ENCODE peak calls at places on chromosomes 13 and 19, in four cellular contexts. J, R, C and P are unnamed samples.

GRCh38 chr13:33139186-33139585 is 123.0 kb downstream of the KL start:
- DNase-seq in J (no peak), C (no peak), R (no peak), P (no peak)

GRCh38 chr19:46926201-46927071 is 65.6 kb downstream of the ARHGAP35 start:
- DNase-seq in J (no peak), C (no peak), R (no peak), P (no peak)

GRCh38 chr19:1747285-1748114 is 5.8 kb upstream of the ONECUT3 start:
- DNase-seq in J (no peak), C (peak; percentile 93), R (no peak), P (no peak)

GRCh38 chr19:7679017-7679720 is 1.5 kb upstream of the TRAPPC5 start:
- DNase-seq in J (no peak), C (no peak), R (peak; percentile 80), P (no peak)

GRCh38 chr19:32251634-32252332 is 93.6 kb upstream of the ZNF507 start:
- DNase-seq in C (no peak), J (no peak), R (no peak), P (no peak)

GRCh38 chr13:28805193-28805819 is 14.8 kb upstream of the MTUS2 start:
- DNase-seq in C (peak; percentile 19), J (no peak), R (peak; percentile 43), P (no peak)

GRCh38 chr13:71712988-71713653 is 153.9 kb downstream of the DACH1 start:
- DNase-seq in R (peak; percentile 20), C (no peak), J (no peak), P (no peak)

GRCh38 chr19:47725759-47726401 is 12.7 kb downstream of the EHD2 start:
- DNase-seq in J (no peak), R (peak; percentile 85), C (no peak), P (no peak)

GRCh38 chr13:113746671-113747070 is 12.4 kb upstream of the TMEM255B start:
- DNase-seq in R (no peak), J (no peak), C (no peak), P (no peak)

GRCh38 chr13:66657165-66657895 is 572.8 kb downstream of the PCDH9 start:
- DNase-seq in R (no peak), J (no peak), C (no peak), P (no peak)

GRCh38 chr13:30453727-30454126 is 12.0 kb downstream of the HMGB1 start:
- DNase-seq in J (no peak), R (peak; percentile 37), C (no peak), P (no peak)

GRCh38 chr19:13068064-13068807 is 34.4 kb downstream of the LYL1 start:
- DNase-seq in C (peak; percentile 31), R (no peak), J (no peak), P (no peak)

GRCh38 chr19:13154241-13154778 is 4.1 kb downstream of the IER2 start:
- DNase-seq in J (no peak), C (peak; percentile 68), R (peak; percentile 85), P (no peak)

GRCh38 chr13:98222081-98222554 is 45.0 kb upstream of the RNF113B start:
- DNase-seq in R (no peak), J (no peak), C (no peak), P (no peak)

DNA sequence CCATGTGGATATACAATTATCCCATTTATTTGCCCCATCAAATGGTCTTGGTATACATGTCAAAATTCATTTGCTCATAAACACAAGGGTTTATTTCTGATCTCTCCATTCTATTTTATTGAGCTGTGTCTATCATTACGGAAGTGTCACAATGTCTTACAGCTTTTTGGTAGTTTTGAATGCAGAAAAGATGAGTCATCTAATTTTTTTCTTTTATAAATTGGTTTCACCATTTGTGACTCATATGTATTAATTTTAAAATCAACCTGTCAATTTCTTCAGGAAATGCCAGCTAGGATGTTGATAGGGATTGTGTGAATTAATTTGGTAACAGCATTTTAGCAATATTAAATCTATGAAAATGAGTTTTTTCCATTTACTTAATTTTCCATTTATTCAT is 2549.4 kb downstream of the PCDH9 start:
- DNase-seq in J (no peak), C (no peak), R (no peak), P (no peak)
- TF ChIP-seq SPI1 in J (no peak), C (no peak), R (no peak), P (no peak)

DNA sequence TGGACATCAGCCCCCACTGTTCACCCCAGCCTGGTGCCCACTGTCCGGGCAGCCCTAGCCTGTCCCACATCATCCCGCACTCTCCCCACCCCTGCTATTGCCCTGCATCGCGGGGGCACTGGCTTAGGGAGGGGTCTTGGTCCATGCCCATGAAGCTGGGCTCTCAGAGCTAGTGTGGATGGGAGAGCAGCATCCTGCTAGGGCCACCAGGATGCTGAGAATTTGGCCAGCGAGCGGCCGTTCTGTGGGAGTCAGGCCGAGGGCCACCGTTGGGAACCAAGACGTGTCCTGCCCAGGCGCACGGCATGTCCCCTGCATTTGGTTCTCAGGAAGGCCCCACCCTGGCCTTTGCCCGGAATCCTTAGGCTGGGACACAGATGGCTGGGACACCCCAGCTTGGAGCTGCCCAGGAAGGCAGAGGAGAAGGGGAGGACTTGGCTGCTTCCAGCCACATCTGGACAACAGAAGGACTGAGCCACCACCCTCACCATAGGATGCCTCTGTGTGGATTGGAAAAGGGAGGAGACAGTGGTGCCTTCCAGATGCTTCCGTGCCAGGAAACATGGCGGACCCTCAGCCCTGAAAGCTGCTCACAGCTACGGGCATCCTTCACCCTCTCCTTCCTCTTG is 14.6 kb downstream of the ADGRE5 start:
- DNase-seq in C (no peak), J (no peak), R (no peak), P (no peak)
- TF ChIP-seq POLR2AphosphoS5 in C (no peak), J (peak; percentile 4), R (peak; percentile 53), P (peak; percentile 11)

GRCh38 chr19:35592226-35592625 is 6.3 kb downstream of the PMIS2 start:
- DNase-seq in C (peak; percentile 45), J (no peak), R (peak; percentile 19), P (peak; percentile 36)
- TF ChIP-seq SPI1 in C (no peak), J (no peak), R (no peak), P (no peak)

DNA sequence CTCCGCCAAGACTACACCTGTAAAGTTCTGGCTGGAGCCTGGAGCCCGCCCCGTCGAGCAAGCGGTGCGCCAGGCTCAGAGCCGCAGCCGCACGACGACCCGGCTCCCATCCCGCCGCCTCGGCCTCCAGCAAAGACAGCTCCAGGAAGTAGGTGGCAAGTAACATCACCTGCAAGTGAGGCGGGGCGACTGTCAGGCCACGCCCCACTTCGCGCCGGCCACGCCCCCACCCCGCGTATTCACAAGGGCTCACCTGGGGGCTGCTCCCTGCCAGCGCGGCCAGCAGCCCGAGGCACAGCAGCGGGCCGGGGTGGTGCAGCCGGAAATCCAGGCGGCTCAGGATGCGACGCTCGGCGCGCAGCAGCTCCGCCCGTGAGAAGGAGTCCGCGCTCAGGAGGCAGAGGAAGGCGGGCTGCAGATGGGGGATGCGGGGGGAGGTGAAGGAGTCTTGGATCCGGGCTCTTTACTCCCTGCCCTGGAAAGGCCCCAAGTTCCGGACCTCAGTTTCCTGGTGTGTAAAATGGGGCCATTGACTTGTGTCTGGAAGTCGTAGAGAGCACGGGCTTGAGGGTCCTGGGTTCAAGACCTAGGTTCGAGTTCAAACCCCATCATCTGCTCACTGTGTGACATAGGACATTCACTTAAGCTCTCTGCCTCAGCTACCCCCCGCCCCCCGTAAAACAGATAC is 3.2 kb downstream of the CCNP start:
- DNase-seq in R (no peak), C (no peak), J (no peak), P (no peak)
- TF ChIP-seq POLR2AphosphoS5 in R (no peak), C (no peak), J (no peak), P (no peak)